ENCODE peak calls at places on chromosome 11, in four cellular contexts. One of them, this sample, is unnamed.

GRCh38 chr11:13384837-13385417 is 78.1 kb downstream of the BTBD10 start:
- DNase-seq in GM23338: peak
- DNase-seq in AG09309: peak
- DNase-seq in GM10248: peak
- DNase-seq in this sample: no peak

GRCh38 chr11:122093731-122094130 is 22.3 kb downstream of the BLID start:
- DNase-seq in GM23338: no peak
- DNase-seq in AG09309: no peak
- DNase-seq in GM10248: no peak
- DNase-seq in this sample: no peak

GRCh38 chr11:1649021-1649420 is 19.4 kb downstream of the KRTAP5-5 start:
- DNase-seq in GM23338: no peak
- DNase-seq in AG09309: no peak
- DNase-seq in GM10248: no peak
- DNase-seq in this sample: peak

GRCh38 chr11:73280606-73281005 is 8.5 kb downstream of the P2RY6 start:
- DNase-seq in GM23338: no peak
- DNase-seq in AG09309: no peak
- DNase-seq in GM10248: no peak
- DNase-seq in this sample: no peak

GRCh38 chr11:426851-427250 is 12.1 kb upstream of the SIGIRR start:
- DNase-seq in GM23338: no peak
- DNase-seq in AG09309: no peak
- DNase-seq in GM10248: no peak
- DNase-seq in this sample: no peak

GRCh38 chr11:17609536-17610401 is 62.7 kb downstream of the OTOG start:
- DNase-seq in GM23338: no peak
- DNase-seq in AG09309: no peak
- DNase-seq in GM10248: no peak
- DNase-seq in this sample: no peak

GRCh38 chr11:108958446-108959123 is 293.7 kb downstream of the DDX10 start:
- DNase-seq in GM23338: no peak
- DNase-seq in AG09309: no peak
- DNase-seq in GM10248: no peak
- DNase-seq in this sample: no peak

GRCh38 chr11:119491753-119492455 is 68.9 kb upstream of the THY1 start:
- DNase-seq in GM23338: peak
- DNase-seq in AG09309: no peak
- DNase-seq in GM10248: no peak
- DNase-seq in this sample: peak

GRCh38 chr11:125367710-125368109 is 128.4 kb downstream of the FEZ1 start:
- DNase-seq in GM23338: no peak
- DNase-seq in AG09309: no peak
- DNase-seq in GM10248: no peak
- DNase-seq in this sample: no peak

DNA sequence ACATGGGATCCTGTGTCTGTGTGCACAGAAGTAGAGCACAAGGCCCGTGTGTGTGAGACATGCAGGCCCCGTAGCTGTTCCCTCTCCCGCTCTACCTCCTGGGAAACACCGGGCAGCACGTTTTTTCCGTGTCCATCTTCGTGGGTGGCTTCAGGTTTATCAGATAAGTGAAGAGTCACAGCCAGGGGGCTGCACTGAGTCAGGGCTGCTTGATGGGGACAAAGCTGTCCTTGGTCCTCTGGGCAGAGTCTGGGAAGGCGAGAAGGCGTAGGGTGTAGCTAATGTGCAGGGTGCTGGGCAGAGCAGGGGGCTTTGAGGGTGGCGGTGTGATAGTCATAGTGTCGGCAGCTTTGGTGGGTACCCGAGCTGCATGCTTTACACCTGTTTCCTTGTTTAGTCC is 23.7 kb downstream of the INCENP start:
- DNase-seq in GM23338: no peak
- DNase-seq in AG09309: no peak
- DNase-seq in GM10248: no peak
- DNase-seq in this sample: peak
- TF ChIP-seq CTCF in GM23338: no peak
- TF ChIP-seq CTCF in AG09309: no peak
- TF ChIP-seq CTCF in GM10248: no peak
- TF ChIP-seq CTCF in this sample: no peak

GRCh38 chr11:24511518-24511917 is 14.7 kb downstream of the LUZP2 start:
- DNase-seq in GM23338: no peak
- DNase-seq in AG09309: no peak
- DNase-seq in GM10248: no peak
- DNase-seq in this sample: no peak

GRCh38 chr11:24513837-24514594 is 17.2 kb downstream of the LUZP2 start:
- DNase-seq in GM23338: no peak
- DNase-seq in AG09309: no peak
- DNase-seq in GM10248: peak
- DNase-seq in this sample: no peak

DNA sequence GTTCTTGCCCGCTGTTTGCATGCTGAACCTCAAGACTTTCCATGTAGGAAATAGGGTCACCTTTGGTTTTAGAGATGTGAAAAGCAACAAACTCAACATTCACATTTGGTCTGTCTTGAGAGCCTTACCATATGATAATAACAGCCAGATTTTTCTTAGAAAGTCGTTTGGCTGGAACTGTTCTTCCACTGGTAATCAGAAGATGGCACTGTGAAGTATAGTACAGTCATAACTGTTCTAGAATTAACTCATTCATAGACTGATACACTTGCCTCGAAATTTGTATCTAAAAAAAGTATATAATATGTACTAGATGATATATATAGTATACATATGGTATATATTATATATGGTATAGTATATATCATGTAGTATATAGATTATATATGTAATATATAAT is 12.3 kb downstream of the LUZP2 start:
- DNase-seq in GM23338: no peak
- DNase-seq in AG09309: no peak
- DNase-seq in GM10248: no peak
- DNase-seq in this sample: no peak
- TF ChIP-seq CTCF in GM23338: no peak
- TF ChIP-seq CTCF in AG09309: no peak
- TF ChIP-seq CTCF in GM10248: no peak
- TF ChIP-seq CTCF in this sample: peak

GRCh38 chr11:66267379-66268209 is 845 bp upstream of the RAB1B start:
- DNase-seq in GM23338: peak
- DNase-seq in AG09309: no peak
- DNase-seq in GM10248: peak
- DNase-seq in this sample: no peak
- TF ChIP-seq CTCF in GM23338: no peak
- TF ChIP-seq CTCF in AG09309: no peak
- TF ChIP-seq CTCF in GM10248: no peak
- TF ChIP-seq CTCF in this sample: peak

GRCh38 chr11:57476223-57476882 is 16.0 kb downstream of the RTN4RL2 start:
- DNase-seq in GM23338: peak
- DNase-seq in AG09309: no peak
- DNase-seq in GM10248: peak
- DNase-seq in this sample: no peak
- TF ChIP-seq CTCF in GM23338: no peak
- TF ChIP-seq CTCF in AG09309: no peak
- TF ChIP-seq CTCF in GM10248: no peak
- TF ChIP-seq CTCF in this sample: no peak

DNA sequence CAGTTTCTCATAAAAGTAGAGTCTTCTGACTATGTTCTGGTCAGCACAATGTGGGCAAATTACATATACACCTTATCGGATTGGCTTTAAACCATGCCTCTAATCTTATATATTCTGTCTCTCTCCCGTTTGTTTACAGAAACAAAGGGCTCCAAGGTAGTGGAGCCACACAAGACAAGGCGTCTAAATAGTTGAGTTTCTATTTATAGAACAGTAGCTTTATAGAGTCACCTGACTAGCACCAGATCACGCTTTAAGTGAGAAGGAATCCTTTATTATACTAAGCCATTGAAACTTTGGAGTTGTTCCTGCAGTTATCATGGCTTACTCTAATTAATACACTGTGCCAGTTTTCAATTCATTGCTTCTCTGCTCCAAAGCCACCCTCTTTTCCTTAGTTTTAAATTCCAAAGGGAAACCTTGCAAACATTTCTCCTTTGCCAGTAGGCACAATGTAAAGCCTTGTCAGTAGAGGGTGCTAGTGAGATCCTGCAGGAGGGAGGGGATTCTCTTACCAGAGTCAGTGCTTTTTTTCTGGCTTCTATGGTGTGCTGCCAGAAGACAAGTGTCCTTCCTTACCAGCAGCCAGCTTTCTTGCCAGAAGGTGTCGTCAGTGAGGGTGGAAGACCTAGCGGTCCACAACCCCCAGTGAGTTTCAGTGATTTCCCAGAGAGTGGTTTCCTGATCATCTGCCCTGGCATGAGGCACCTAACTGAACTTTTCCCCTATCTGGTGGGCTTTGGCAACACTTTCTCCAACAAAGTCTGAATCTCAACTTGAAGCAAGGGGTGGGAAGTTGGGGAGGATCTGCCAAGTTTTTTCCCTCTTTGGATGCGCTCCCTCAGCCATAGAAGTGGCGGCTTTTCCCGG is 71.7 kb downstream of the RAB38 start:
- DNase-seq in GM23338: peak
- DNase-seq in AG09309: no peak
- DNase-seq in GM10248: peak
- DNase-seq in this sample: no peak
- TF ChIP-seq CTCF in GM23338: peak
- TF ChIP-seq CTCF in AG09309: peak
- TF ChIP-seq CTCF in GM10248: peak
- TF ChIP-seq CTCF in this sample: peak

DNA sequence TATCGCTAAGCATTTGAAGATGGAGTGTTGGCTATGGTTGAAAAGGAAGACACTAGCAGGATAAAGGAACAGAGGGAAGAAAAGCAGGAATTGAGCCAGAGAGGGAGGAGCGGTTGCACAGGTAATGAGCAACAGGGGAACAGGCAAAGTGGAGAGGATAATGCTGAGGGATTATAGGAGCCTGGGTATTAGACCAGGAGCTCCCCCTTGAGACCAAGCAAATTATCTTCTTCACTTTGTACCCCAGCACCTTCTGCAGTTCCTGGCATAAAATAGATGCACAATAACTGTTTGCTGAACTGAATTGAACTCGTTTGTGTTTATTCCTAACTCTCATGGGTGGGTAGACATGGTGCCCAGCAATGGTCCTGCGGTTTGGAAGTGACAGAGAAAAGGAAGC is 54.6 kb upstream of the OR5P2 start:
- DNase-seq in GM23338: peak
- DNase-seq in AG09309: no peak
- DNase-seq in GM10248: no peak
- DNase-seq in this sample: no peak
- TF ChIP-seq CTCF in GM23338: peak
- TF ChIP-seq CTCF in AG09309: no peak
- TF ChIP-seq CTCF in GM10248: no peak
- TF ChIP-seq CTCF in this sample: no peak

GRCh38 chr11:68828155-68828931 is 13.4 kb downstream of the CPT1A start:
- DNase-seq in GM23338: no peak
- DNase-seq in AG09309: no peak
- DNase-seq in GM10248: no peak
- DNase-seq in this sample: no peak

GRCh38 chr11:68826726-68827125 is 15.0 kb downstream of the CPT1A start:
- DNase-seq in GM23338: no peak
- DNase-seq in AG09309: no peak
- DNase-seq in GM10248: no peak
- DNase-seq in this sample: no peak

GRCh38 chr11:68822546-68822945 is 19.2 kb downstream of the CPT1A start:
- DNase-seq in GM23338: no peak
- DNase-seq in AG09309: no peak
- DNase-seq in GM10248: no peak
- DNase-seq in this sample: no peak

GRCh38 chr11:68827733-68828132 is 14.0 kb downstream of the CPT1A start:
- DNase-seq in GM23338: no peak
- DNase-seq in AG09309: no peak
- DNase-seq in GM10248: no peak
- DNase-seq in this sample: no peak

GRCh38 chr11:68825603-68826002 is 16.1 kb downstream of the CPT1A start:
- DNase-seq in GM23338: peak
- DNase-seq in AG09309: no peak
- DNase-seq in GM10248: no peak
- DNase-seq in this sample: no peak
- TF ChIP-seq CTCF in GM23338: peak
- TF ChIP-seq CTCF in AG09309: peak
- TF ChIP-seq CTCF in GM10248: peak
- TF ChIP-seq CTCF in this sample: peak

GRCh38 chr11:82818399-82819043 is 81.7 kb downstream of the PRCP start:
- DNase-seq in GM23338: peak
- DNase-seq in AG09309: no peak
- DNase-seq in GM10248: no peak
- DNase-seq in this sample: no peak
- TF ChIP-seq CTCF in GM23338: peak
- TF ChIP-seq CTCF in AG09309: no peak
- TF ChIP-seq CTCF in GM10248: no peak
- TF ChIP-seq CTCF in this sample: no peak

DNA sequence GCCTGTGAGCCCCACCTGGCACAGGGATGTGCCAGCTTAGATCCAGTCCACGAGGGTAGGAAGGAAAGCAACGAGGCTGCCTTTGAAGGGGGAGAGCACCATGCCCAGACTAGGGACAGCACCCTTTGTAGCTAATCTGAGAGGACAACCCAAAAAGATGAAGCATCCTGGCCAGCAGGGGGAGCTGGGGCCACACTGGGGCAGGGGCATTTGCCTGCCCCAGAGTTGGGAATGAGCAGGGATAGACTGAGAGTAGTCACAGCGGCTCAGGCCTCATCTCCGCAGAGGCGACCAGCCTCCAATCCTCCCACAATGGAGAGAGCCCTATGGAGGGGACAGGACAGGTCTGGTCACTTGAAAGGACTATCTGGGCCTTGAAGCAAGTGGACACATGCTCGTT is 16.4 kb downstream of the LMO1 start:
- DNase-seq in GM23338: peak
- DNase-seq in AG09309: no peak
- DNase-seq in GM10248: no peak
- DNase-seq in this sample: peak
- TF ChIP-seq CTCF in GM23338: peak
- TF ChIP-seq CTCF in AG09309: peak
- TF ChIP-seq CTCF in GM10248: peak
- TF ChIP-seq CTCF in this sample: peak

GRCh38 chr11:123696183-123696582 is 41.8 kb upstream of the SCN3B start:
- DNase-seq in GM23338: no peak
- DNase-seq in AG09309: no peak
- DNase-seq in GM10248: no peak
- DNase-seq in this sample: no peak
- TF ChIP-seq CTCF in GM23338: peak
- TF ChIP-seq CTCF in AG09309: no peak
- TF ChIP-seq CTCF in GM10248: no peak
- TF ChIP-seq CTCF in this sample: peak